ENCODE peak calls at places on chromosome 18, in nine cellular contexts. C is ovary, S is sigmoid colon, Z is HepG2, G is A549, P is heart left ventricle, J is HCT116, N is tibial nerve, H is right lobe of liver. E is an unnamed sample.

GRCh38 chr18:10798727-10799435 is 273.1 kb downstream of the NAPG start:
- DNase-seq in C (no peak), S (no peak), Z (peak; percentile 19), G (peak; percentile 63), P (no peak), J (no peak), N (no peak), H (no peak), E (no peak)

GRCh38 chr18:27656167-27656778 is 471.2 kb upstream of the CHST9 start:
- DNase-seq in C (no peak), S (no peak), Z (no peak), G (peak; percentile 0), P (no peak), J (no peak), N (no peak), H (no peak), E (no peak)

GRCh38 chr18:3294435-3295080 is 32.6 kb downstream of the MYL12B start:
- DNase-seq in C (no peak), S (no peak), Z (no peak), G (no peak), P (no peak), J (no peak), N (no peak), H (no peak), E (no peak)

GRCh38 chr18:67282796-67283195 is 233.7 kb downstream of the DSEL start:
- DNase-seq in C (no peak), S (no peak), Z (no peak), G (no peak), P (no peak), J (no peak), N (no peak), H (no peak), E (no peak)

GRCh38 chr18:49094979-49095632 is 144.3 kb upstream of the SMAD7 start:
- DNase-seq in C (no peak), S (no peak), Z (no peak), G (peak; percentile 4), P (no peak), J (no peak), N (peak; percentile 15), H (no peak), E (no peak)

GRCh38 chr18:36583155-36583745 is 245.6 kb downstream of the TPGS2 start:
- DNase-seq in C (no peak), S (no peak), Z (no peak), G (no peak), P (no peak), J (no peak), N (no peak), H (peak; percentile 9), E (no peak)

GRCh38 chr18:62717059-62717849 is 1.9 kb downstream of the PHLPP1 start:
- DNase-seq in C (peak; percentile 20), S (no peak), Z (peak; percentile 48), G (peak; percentile 26), P (no peak), J (peak; percentile 34), N (no peak), H (peak; percentile 63), E (no peak)

GRCh38 chr18:74196220-74197119 is 48.1 kb downstream of the TIMM21 start:
- DNase-seq in C (peak; percentile 39), S (no peak), Z (peak; percentile 76), G (peak; percentile 65), P (peak; percentile 20), J (peak; percentile 42), N (peak; percentile 43), H (no peak), E (peak; percentile 34)

GRCh38 chr18:34158881-34159690 is 65.6 kb downstream of the NOL4 start:
- DNase-seq in C (peak; percentile 18), S (peak; percentile 64), Z (peak; percentile 2), G (no peak), P (peak; percentile 5), J (no peak), N (peak; percentile 9), H (no peak), E (peak; percentile 10)

GRCh38 chr18:62812242-62812641 is 96.9 kb downstream of the PHLPP1 start:
- DNase-seq in C (no peak), S (no peak), Z (peak; percentile 21), G (peak; percentile 89), P (no peak), J (no peak), N (no peak), H (no peak), E (no peak)

GRCh38 chr18:34352385-34353163 is 127.9 kb upstream of the NOL4 start:
- DNase-seq in C (no peak), S (no peak), Z (peak; percentile 22), G (no peak), P (no peak), J (no peak), N (no peak), H (no peak), E (no peak)

GRCh38 chr18:50722311-50722710 is 97.5 kb downstream of the MRO start:
- DNase-seq in C (no peak), S (no peak), Z (no peak), G (peak; percentile 2), P (no peak), J (no peak), N (no peak), H (no peak), E (no peak)
- TF ChIP-seq POLR2A in C (no peak), S (no peak), Z (no peak), G (no peak), P (no peak), J (no peak), N (no peak), H (no peak), E (no peak)

DNA sequence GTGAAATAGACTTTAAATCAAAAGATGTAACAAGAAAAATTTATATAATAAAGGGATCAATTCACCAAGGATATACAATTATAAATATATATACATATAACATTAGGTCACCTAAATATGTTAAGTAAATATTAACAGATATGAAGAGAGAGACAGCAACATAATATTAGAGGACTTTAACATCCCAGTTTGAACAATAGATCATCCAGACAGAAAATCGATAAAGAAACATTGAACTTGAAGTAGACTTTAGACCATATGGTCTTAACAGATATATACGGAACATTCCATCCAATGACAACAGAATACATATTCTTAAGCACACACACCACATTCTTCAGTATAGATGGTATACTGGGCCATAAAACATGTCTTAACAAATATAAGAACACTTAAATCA is 649.6 kb upstream of the SETBP1 start:
- DNase-seq in C (no peak), S (no peak), Z (peak; percentile 15), G (no peak), P (no peak), J (no peak), N (no peak), H (no peak), E (no peak)
- TF ChIP-seq POLR2A in C (no peak), S (no peak), Z (no peak), G (no peak), P (no peak), J (no peak), N (no peak), H (no peak), E (no peak)

DNA sequence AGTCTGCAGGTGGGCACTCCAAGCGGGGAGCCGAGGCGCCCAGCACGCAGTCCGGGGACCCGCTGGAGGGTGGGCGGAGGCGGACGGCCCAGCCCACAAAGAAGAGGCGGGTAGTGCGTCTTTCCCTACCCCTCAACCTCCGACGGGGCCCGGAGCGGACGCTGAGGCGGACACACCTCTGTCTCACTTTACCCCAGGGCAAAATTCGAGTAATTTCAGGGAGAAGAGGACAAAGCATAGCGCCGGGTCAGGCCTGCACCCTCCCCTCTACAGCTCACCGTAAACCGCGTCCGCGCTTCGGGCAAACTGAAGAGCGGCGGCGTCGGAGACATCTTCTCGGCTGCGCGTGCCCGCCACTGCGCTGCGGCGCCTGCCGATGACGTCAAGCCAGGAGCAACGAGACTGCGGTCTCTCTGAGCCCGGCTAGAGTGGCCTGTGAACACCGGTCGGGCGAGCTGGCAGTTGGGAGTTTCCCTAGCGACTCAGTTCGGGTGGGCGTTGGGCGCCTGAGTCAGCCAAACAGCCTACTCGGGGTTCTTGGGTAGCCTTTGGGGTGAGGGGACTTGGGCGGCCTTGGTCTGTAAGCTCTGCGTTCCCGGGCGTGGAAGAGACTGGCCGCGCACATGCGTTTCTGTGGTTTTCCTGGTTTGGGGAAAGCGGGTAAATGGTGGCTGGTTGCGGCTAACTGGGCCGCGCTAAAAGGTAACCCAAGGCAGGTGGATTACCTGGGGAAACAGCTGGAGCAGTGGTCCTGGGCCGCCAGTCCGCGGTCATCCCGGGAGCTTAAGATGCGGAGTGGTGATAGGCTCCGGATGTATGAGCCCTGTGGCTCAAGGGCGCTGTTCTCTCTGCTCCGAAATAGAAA is at the start of gene THOC1:
- DNase-seq in C (peak; percentile 91), S (peak; percentile 96), Z (peak; percentile 82), G (peak; percentile 89), P (peak; percentile 93), J (peak; percentile 60), N (peak; percentile 85), H (peak; percentile 95), E (peak; percentile 88)
- TF ChIP-seq POLR2A in C (peak; percentile 76), S (peak; percentile 71), Z (peak; percentile 91), G (peak; percentile 79), P (peak; percentile 76), J (peak; percentile 25), N (peak; percentile 70), H (peak; percentile 90), E (peak; percentile 77)

GRCh38 chr18:12377556-12378553 is 828 bp upstream of the AFG3L2 start:
- DNase-seq in C (no peak), S (no peak), Z (no peak), G (no peak), P (no peak), J (no peak), N (no peak), H (no peak), E (no peak)
- TF ChIP-seq POLR2A in C (no peak), S (no peak), Z (peak; percentile 94), G (peak; percentile 80), P (peak; percentile 66), J (no peak), N (peak; percentile 45), H (peak; percentile 33), E (peak; percentile 37)

DNA sequence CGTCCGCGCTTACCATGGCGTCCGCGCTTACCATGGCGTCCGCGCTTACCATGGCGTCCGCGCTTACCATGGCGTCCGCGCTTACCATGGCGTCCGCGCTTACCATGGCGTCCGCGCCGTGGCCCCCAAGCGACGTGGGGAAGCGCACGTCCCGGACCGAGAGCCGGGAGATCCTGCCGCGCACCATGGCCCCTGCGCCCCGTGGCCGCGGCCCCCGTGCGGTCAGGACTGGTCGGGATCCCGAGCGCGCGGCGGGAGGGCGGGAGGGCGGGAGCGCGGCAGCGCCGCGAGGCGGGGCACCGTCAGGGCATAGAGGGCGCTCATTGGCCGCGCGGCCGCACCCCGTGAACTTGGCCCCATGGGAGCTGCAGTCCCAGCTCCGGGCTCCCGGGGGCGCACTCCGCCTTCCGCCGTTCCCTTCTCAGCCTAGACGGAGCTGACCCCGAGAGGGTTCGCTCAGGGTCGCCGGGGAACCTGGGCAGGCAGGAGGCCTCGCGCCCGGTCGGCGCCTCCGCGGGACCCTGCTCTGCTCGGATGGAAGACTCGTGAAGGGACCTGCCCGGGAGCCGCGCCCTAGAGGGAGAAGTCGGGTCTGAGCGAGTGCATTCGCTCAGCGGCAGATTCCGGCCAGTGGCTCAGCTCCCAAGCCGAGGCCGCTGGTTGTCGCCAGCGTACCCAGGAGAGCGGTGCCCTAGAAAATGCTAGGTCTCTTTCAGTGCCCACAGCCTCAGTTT is at the start of gene ENOSF1:
- DNase-seq in C (peak; percentile 78), S (peak; percentile 93), Z (peak; percentile 76), G (peak; percentile 92), P (peak; percentile 80), J (peak; percentile 54), N (peak; percentile 69), H (peak; percentile 91), E (peak; percentile 82)
- TF ChIP-seq POLR2A in C (peak; percentile 43), S (no peak), Z (peak; percentile 36), G (peak; percentile 44), P (peak; percentile 20), J (peak; percentile 58), N (no peak), H (peak; percentile 46), E (no peak)

E was measured in uterus.